ENCODE peak calls at places on chromosomes 6 and 20, in ten cellular contexts. J is ovary, X is pancreas, B is BJ, K is GM12878, U is heart right ventricle, H is mammary epithelial cell, S is psoas muscle, W is fibroblast of pulmonary artery, T is left lung. Q is an unnamed sample.

GRCh38 chr20:23149623-23150279 is 63.6 kb upstream of the CD93 start:
- DNase-seq in U (peak), X (no peak), H (no peak), W (no peak), K (no peak), S (peak), B (no peak), J (no peak), T (no peak), Q (no peak)

GRCh38 chr6:3841711-3842565 is 7.2 kb upstream of the FAM50B start:
- DNase-seq in T (no peak), X (no peak), J (no peak), K (no peak), B (peak), S (peak), H (peak), U (no peak), W (peak), Q (peak)

GRCh38 chr6:45376310-45377040 is 1.3 kb downstream of the SUPT3H start:
- DNase-seq in X (no peak), J (no peak), T (no peak), W (peak), K (no peak), S (no peak), H (no peak), B (no peak), U (no peak), Q (peak)

GRCh38 chr6:153831350-153832078 is 207.5 kb upstream of the OPRM1 start:
- DNase-seq in U (no peak), X (no peak), K (no peak), W (no peak), J (no peak), B (no peak), T (no peak), H (no peak), S (no peak), Q (no peak)

GRCh38 chr6:6007311-6008113 is 787 bp upstream of the NRN1 start:
- DNase-seq in S (peak), X (peak), B (no peak), J (no peak), U (peak), H (peak), K (no peak), W (no peak), T (no peak), Q (no peak)

GRCh38 chr20:44832724-44833123 is 22.4 kb upstream of the RIMS4 start:
- DNase-seq in J (no peak), U (no peak), K (no peak), W (peak), S (no peak), H (peak), T (no peak), B (no peak), X (no peak), Q (peak)

GRCh38 chr6:148768646-148769270 is 21.9 kb downstream of the UST start:
- DNase-seq in B (no peak), X (no peak), S (no peak), W (no peak), H (no peak), U (no peak), J (no peak), T (no peak), K (no peak), Q (no peak)

GRCh38 chr6:137233561-137234504 is 14.6 kb upstream of the IFNGR1 start:
- DNase-seq in T (no peak), W (peak), U (peak), H (peak), K (no peak), X (no peak), S (peak), B (peak), J (no peak), Q (peak)

GRCh38 chr6:13559251-13559650 is 15.2 kb upstream of the SIRT5 start:
- DNase-seq in K (no peak), J (no peak), X (no peak), B (no peak), T (no peak), W (no peak), U (no peak), S (no peak), H (peak), Q (no peak)

GRCh38 chr6:69894578-69895347 is 28.4 kb downstream of the COL19A1 start:
- DNase-seq in W (peak), K (peak), U (no peak), B (peak), T (no peak), J (no peak), X (no peak), H (peak), S (no peak), Q (peak)

GRCh38 chr20:3777726-3778629 is 3.3 kb downstream of the SPEF1 start:
- DNase-seq in H (peak), X (peak), W (peak), T (peak), B (no peak), J (peak), K (no peak), U (peak), S (peak), Q (peak)

GRCh38 chr6:39005774-39006173 is 42.8 kb upstream of the GLP1R start:
- DNase-seq in U (no peak), H (no peak), J (no peak), B (no peak), T (no peak), X (no peak), K (no peak), S (no peak), W (no peak), Q (no peak)

GRCh38 chr20:38779247-38780097 is 26.0 kb upstream of the PPP1R16B start:
- DNase-seq in J (no peak), U (no peak), K (no peak), S (no peak), X (no peak), H (peak), W (no peak), T (no peak), B (no peak), Q (peak)

GRCh38 chr6:56593801-56594318 is 48.8 kb downstream of the DST start:
- DNase-seq in K (peak), J (no peak), X (no peak), H (no peak), B (no peak), U (no peak), T (no peak), S (no peak), W (peak), Q (peak)

GRCh38 chr20:4041748-4042411 is 26.5 kb upstream of the RNF24 start:
- DNase-seq in J (peak), S (no peak), X (peak), W (peak), T (peak), K (no peak), U (no peak), H (peak), B (peak), Q (peak)

GRCh38 chr6:53239526-53239925 is 90.9 kb upstream of the GCM1 start:
- DNase-seq in U (no peak), W (no peak), X (no peak), S (no peak), J (no peak), K (no peak), T (no peak), H (peak), B (no peak), Q (no peak)

GRCh38 chr6:53960311-53960710 is 150.9 kb upstream of the MLIP start:
- DNase-seq in H (peak), T (no peak), K (no peak), B (no peak), W (no peak), S (no peak), X (no peak), U (no peak), J (no peak), Q (no peak)

GRCh38 chr6:112269979-112270378 is 15.6 kb upstream of the LAMA4 start:
- DNase-seq in T (no peak), S (no peak), X (no peak), J (no peak), U (no peak), H (no peak), W (no peak), K (no peak), B (no peak), Q (no peak)

GRCh38 chr6:112268011-112268410 is 13.6 kb upstream of the LAMA4 start:
- DNase-seq in T (no peak), X (no peak), H (no peak), U (no peak), J (no peak), S (no peak), B (no peak), K (no peak), W (no peak), Q (no peak)

GRCh38 chr6:112270756-112271155 is 16.4 kb upstream of the LAMA4 start:
- DNase-seq in H (no peak), W (no peak), U (no peak), K (no peak), B (no peak), S (no peak), J (no peak), X (no peak), T (no peak), Q (no peak)

GRCh38 chr6:112268628-112269027 is 14.3 kb upstream of the LAMA4 start:
- DNase-seq in T (no peak), W (no peak), S (no peak), U (no peak), H (no peak), B (no peak), J (no peak), X (no peak), K (no peak), Q (no peak)

DNA sequence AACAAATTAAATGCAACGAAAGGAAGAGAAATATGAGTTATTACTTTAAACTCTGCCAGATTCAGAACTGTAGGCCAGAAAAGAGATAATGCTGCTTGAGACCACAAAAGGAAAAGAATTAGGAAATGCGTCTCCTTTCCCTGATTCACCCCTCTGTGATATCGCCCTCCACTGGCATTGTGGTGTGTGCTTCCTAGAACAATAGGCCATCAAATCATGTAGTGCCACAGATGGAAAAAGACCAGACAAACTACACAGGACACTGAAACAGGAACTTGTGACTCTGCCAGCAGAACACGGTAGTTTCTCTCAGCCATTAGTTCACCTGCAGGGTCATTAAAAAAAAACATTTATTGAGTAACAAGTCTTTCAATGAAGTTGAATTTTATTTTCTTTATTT is 14.8 kb upstream of the LAMA4 start:
- DNase-seq in H (no peak), S (no peak), U (peak), X (no peak), J (no peak), W (peak), K (no peak), T (no peak), B (no peak), Q (peak)
- TF ChIP-seq CTCF in H (peak), S (peak), U (peak), X (no peak), J (no peak), W (peak), K (no peak), T (no peak), B (peak), Q (peak)

GRCh38 chr6:159008656-159009288 is 8.8 kb upstream of the RSPH3 start:
- DNase-seq in S (no peak), U (no peak), T (no peak), X (no peak), H (peak), W (peak), K (no peak), B (no peak), J (no peak), Q (peak)
- H3K4me3 ChIP-seq in S (no peak), U (no peak), T (no peak), X (no peak), H (no peak), W (no peak), K (peak), B (no peak), J (no peak), Q (no peak)

DNA sequence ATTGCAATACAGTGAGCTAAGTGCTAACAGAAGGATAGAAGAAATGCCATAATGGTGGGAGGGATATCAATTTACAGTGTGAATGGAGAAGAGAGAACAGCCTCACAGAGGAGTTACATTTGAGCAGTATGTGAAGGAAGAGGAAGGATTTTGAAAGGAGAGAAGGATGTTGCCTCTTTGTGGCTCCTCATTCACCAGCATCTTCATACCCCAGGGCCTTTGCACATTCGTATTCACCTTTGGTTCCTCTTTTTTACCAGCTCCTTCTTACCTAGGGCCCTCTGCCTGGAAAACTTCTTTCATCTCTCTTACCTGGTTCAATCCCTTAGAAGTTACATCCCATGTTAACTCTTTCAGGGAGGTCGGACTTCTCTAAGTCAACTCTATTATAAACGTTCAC is 341.6 kb downstream of the PRL start:
- DNase-seq in W (no peak), K (no peak), S (no peak), J (no peak), T (no peak), B (no peak), H (no peak), X (no peak), U (no peak), Q (no peak)
- TF ChIP-seq CTCF in W (no peak), K (no peak), S (no peak), J (no peak), T (no peak), B (no peak), H (no peak), X (no peak), U (no peak), Q (no peak)

GRCh38 chr20:6664574-6664973 is 102.9 kb upstream of the BMP2 start:
- DNase-seq in X (no peak), U (no peak), T (no peak), B (no peak), W (no peak), H (no peak), K (no peak), S (no peak), J (no peak), Q (no peak)

GRCh38 chr20:6663104-6663503 is 104.4 kb upstream of the BMP2 start:
- DNase-seq in U (no peak), H (no peak), S (no peak), T (no peak), W (no peak), B (no peak), K (no peak), J (no peak), X (no peak), Q (no peak)

GRCh38 chr20:6663751-6664388 is 103.6 kb upstream of the BMP2 start:
- DNase-seq in U (no peak), T (no peak), W (peak), K (no peak), X (no peak), H (no peak), B (no peak), J (no peak), S (no peak), Q (peak)

GRCh38 chr20:6665621-6666345 is 101.7 kb upstream of the BMP2 start:
- DNase-seq in H (no peak), K (no peak), T (no peak), B (no peak), U (no peak), J (no peak), S (no peak), X (no peak), W (no peak), Q (no peak)

GRCh38 chr20:6665161-6665560 is 102.3 kb upstream of the BMP2 start:
- DNase-seq in K (no peak), H (no peak), B (no peak), J (no peak), S (no peak), T (no peak), X (no peak), W (no peak), U (no peak), Q (peak)
- H3K4me3 ChIP-seq in K (no peak), H (no peak), B (no peak), J (no peak), S (no peak), T (no peak), X (no peak), W (no peak), U (no peak), Q (no peak)

DNA sequence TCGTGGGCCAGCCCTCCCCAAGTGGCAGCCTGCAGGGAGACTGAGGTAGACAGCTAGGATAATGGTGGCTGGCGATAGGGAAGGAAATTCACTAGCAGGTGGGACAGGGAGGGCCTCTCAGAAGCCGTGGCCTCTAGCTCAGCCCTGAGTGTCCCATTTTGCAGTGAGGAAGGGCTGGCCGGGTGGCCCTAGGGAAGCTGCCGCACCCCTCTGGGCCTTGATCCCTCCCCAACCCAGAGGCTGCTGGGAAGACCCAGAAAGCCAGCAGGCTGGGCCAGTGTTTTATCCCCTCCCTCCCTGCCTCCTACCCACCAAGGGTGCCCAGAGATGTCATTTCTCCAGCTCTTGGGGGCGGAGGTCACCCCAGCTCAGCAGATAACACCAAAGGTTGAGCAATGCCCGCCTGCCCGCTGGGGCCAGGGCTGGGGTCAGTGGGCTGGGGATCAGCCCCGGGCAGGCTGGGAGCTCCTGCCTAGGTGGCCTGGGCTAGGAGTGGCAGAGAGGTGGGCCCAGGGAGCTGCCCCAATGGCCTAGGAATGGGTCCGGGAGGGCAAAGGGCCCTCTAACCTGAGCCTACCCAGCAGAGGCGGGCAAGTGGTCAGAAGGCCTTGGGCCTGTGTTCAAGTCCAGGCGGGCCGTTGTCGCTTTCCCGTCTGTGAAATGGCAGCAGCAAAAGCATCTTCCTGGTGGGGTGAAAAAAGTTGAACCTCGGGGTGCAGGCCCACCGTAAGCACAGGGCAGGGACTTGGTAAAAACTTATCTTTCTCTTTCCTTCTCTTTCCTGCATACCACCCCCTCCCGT is 1.6 kb upstream of the CEBPB start:
- DNase-seq in X (peak), H (no peak), J (peak), K (no peak), B (no peak), S (no peak), U (no peak), W (no peak), T (no peak), Q (no peak)
- TF ChIP-seq CTCF in X (no peak), H (no peak), J (no peak), K (no peak), B (no peak), S (no peak), U (no peak), W (no peak), T (no peak), Q (no peak)

GRCh38 chr6:94041930-94042724 is 622.8 kb upstream of the EPHA7 start:
- DNase-seq in J (no peak), K (no peak), B (no peak), S (no peak), X (no peak), W (no peak), U (no peak), T (no peak), H (no peak), Q (no peak)
- H3K4me3 ChIP-seq in J (no peak), K (no peak), B (no peak), S (no peak), X (no peak), W (no peak), U (no peak), T (no peak), H (no peak), Q (no peak)

DNA sequence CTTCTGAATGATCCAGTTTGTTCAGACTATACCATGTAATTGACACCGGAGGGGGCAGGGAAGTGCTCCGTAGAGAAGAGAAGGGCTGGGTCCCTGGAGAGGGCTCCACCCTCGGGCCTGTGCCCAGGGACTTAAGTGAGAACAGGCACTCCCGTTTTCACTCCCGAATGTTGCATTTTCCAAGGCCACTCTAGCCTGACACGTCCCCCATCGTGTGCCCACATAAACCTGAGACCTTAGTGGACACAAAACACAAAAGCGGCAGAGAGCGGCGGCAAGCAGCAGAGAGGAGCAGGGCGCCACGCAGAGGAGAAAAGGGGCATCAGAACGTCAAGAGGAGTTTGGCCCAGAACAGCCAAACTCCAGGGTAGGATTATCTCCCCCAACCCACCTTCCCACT is 1405.1 kb downstream of the GRIK2 start:
- DNase-seq in X (peak), H (no peak), S (no peak), U (no peak), T (no peak), K (no peak), B (no peak), W (no peak), J (no peak), Q (peak)
- TF ChIP-seq CTCF in X (no peak), H (no peak), S (no peak), U (no peak), T (no peak), K (no peak), B (no peak), W (no peak), J (no peak), Q (peak)